ENCODE peak calls at places on chromosomes 5 and 9, in eight cellular contexts. B is suprapubic skin, O is lower lobe of right lung, Q is uterus, F is testis, C is fibroblast of lung, G is mammary epithelial cell, T is stomach. S is an unnamed sample.

GRCh38 chr9:75482566-75482965 is 394.3 kb downstream of the OSTF1 start:
- DNase-seq in G (no peak), C (no peak), Q (no peak), O (no peak), B (no peak), F (no peak), T (no peak), S (no peak)

GRCh38 chr5:10539685-10539998 is 24.2 kb upstream of the ANKRD33B start:
- DNase-seq in Q (no peak), T (no peak), F (no peak), G (no peak), C (peak; percentile 49), B (no peak), O (no peak), S (no peak)

GRCh38 chr9:97768731-97769130 is 71.6 kb upstream of the XPA start:
- DNase-seq in C (peak; percentile 64), F (no peak), T (no peak), O (no peak), Q (no peak), B (no peak), G (peak; percentile 31), S (no peak)

GRCh38 chr9:95757026-95757425 is 118.5 kb upstream of the ERCC6L2 start:
- DNase-seq in C (peak; percentile 85), Q (no peak), O (no peak), B (no peak), T (no peak), G (peak; percentile 41), F (no peak), S (no peak)

GRCh38 chr9:15277400-15278137 is 29.4 kb downstream of the TTC39B start:
- DNase-seq in C (peak; percentile 22), B (no peak), G (peak; percentile 22), O (no peak), T (no peak), Q (no peak), F (no peak), S (no peak)

GRCh38 chr5:57738787-57739186 is 256.2 kb upstream of the ACTBL2 start:
- DNase-seq in T (no peak), O (no peak), G (no peak), F (no peak), Q (no peak), C (no peak), B (no peak), S (no peak)

GRCh38 chr9:14653511-14653910 is 39.7 kb downstream of the ZDHHC21 start:
- DNase-seq in C (no peak), F (no peak), O (no peak), B (no peak), Q (no peak), G (no peak), T (no peak), S (no peak)

GRCh38 chr5:34762321-34762871 is 76.6 kb upstream of the TTC23L start:
- DNase-seq in C (peak; percentile 92), B (no peak), O (no peak), Q (peak; percentile 78), F (peak; percentile 57), T (no peak), G (no peak), S (no peak)

GRCh38 chr5:22918511-22918910 is 65.4 kb upstream of the CDH12 start:
- DNase-seq in B (no peak), O (no peak), G (no peak), T (no peak), C (no peak), F (no peak), Q (no peak), S (no peak)

GRCh38 chr5:111548312-111548930 is 36.1 kb upstream of the STARD4 start:
- DNase-seq in T (no peak), F (no peak), G (no peak), Q (no peak), B (no peak), C (no peak), O (no peak), S (no peak)

GRCh38 chr5:93899026-93899600 is 157.7 kb upstream of the POU5F2 start:
- DNase-seq in F (no peak), C (no peak), T (no peak), O (no peak), B (no peak), Q (no peak), G (no peak), S (no peak)

GRCh38 chr9:995776-996175 is 19.3 kb downstream of the DMRT3 start:
- DNase-seq in C (peak; percentile 69), O (no peak), B (no peak), G (peak; percentile 15), Q (no peak), T (no peak), F (no peak), S (no peak)

GRCh38 chr9:37650873-37651768 is at the start of gene FRMPD1:
- DNase-seq in G (peak; percentile 58), F (peak; percentile 62), O (peak; percentile 78), C (peak; percentile 36), T (peak; percentile 73), B (no peak), Q (no peak), S (peak; percentile 89)

GRCh38 chr9:37220971-37221370 is 100.6 kb downstream of the ZCCHC7 start:
- DNase-seq in B (no peak), Q (no peak), F (no peak), G (no peak), C (peak; percentile 75), T (no peak), O (no peak), S (no peak)

GRCh38 chr9:128713411-128713780 is 10.5 kb downstream of the ZDHHC12 start:
- DNase-seq in B (peak; percentile 41), G (no peak), C (no peak), Q (no peak), F (no peak), T (no peak), O (no peak), S (peak; percentile 3)

GRCh38 chr9:119349548-119349947 is 19.7 kb downstream of the BRINP1 start:
- DNase-seq in C (no peak), O (no peak), B (no peak), G (no peak), F (no peak), T (no peak), Q (no peak), S (no peak)
- TF ChIP-seq CTCF in C (no peak), O (no peak), B (no peak), G (no peak), F (no peak), T (no peak), Q (no peak), S (no peak)

GRCh38 chr9:134325096-134325812 is 1.0 kb upstream of the RXRA start:
- DNase-seq in C (peak; percentile 55), G (peak; percentile 74), O (peak; percentile 77), Q (peak; percentile 58), B (peak; percentile 87), T (peak; percentile 68), F (peak; percentile 58), S (no peak)

GRCh38 chr9:134322781-134323241 is 3.4 kb upstream of the RXRA start:
- DNase-seq in B (peak; percentile 60), Q (no peak), O (peak; percentile 31), F (no peak), G (no peak), C (no peak), T (no peak), S (no peak)

GRCh38 chr9:134323741-134324358 is 2.4 kb upstream of the RXRA start:
- DNase-seq in F (peak; percentile 67), G (peak; percentile 93), B (peak; percentile 70), Q (no peak), T (peak; percentile 84), C (peak; percentile 75), O (peak; percentile 83), S (no peak)

GRCh38 chr9:134325813-134326753 is at the start of gene RXRA:
- DNase-seq in T (peak; percentile 90), O (peak; percentile 90), G (peak; percentile 77), F (peak; percentile 84), C (peak; percentile 88), B (peak; percentile 87), Q (peak; percentile 85), S (peak; percentile 88)

GRCh38 chr9:134324359-134325095 is 1.7 kb upstream of the RXRA start:
- DNase-seq in T (no peak), O (peak; percentile 50), C (peak; percentile 54), F (no peak), G (no peak), B (peak; percentile 66), Q (no peak), S (no peak)
- H3K4me3 ChIP-seq in T (peak overlapping the region; percentile 68), O (peak overlapping the region; percentile 86), C (no peak overlapping the region), F (peak overlapping the region; percentile 74), G (no peak overlapping the region), B (peak overlapping the region; percentile 79), Q (no peak overlapping the region), S (no peak overlapping the region)

GRCh38 chr5:107242861-107243579 is 427.7 kb downstream of the EFNA5 start:
- DNase-seq in G (no peak), B (no peak), C (no peak), O (no peak), T (no peak), F (no peak), Q (no peak), S (no peak)
- H3K36me3 ChIP-seq in G (no peaks in the 10 kb centered on the region), B (no peaks in the 10 kb centered on the region), C (no peaks in the 10 kb centered on the region), O (no peaks in the 10 kb centered on the region), T (no peaks in the 10 kb centered on the region), F (no peaks in the 10 kb centered on the region), Q (no peaks in the 10 kb centered on the region), S (no peaks in the 10 kb centered on the region)

DNA sequence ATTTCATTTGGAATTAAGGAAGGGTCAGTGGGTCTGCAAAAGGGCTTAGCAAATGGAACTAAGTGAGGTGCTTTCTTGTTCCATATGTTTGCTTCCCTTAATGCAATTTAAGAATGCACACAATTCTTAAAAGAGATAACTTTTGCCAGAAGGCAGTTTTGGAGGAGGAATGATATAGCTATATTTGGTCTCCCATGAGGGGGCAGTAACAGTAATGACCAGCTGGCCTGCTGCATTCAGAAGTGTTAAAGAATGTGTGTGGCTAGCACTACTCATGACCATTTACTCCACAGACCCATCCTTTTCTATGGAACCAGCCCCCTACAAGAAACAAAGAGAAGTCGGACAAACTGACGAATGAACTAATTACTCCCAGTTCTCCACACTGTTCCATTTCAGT is 638.9 kb downstream of the RAB3C start:
- DNase-seq in Q (no peak), F (no peak), T (no peak), B (no peak), G (no peak), C (no peak), O (no peak), S (no peak)
- TF ChIP-seq CTCF in Q (no peak), F (no peak), T (no peak), B (no peak), G (no peak), C (no peak), O (no peak), S (peak; percentile 26)

GRCh38 chr5:95759005-95759404 is 27.9 kb downstream of the RHOBTB3 start:
- DNase-seq in T (no peak), F (no peak), Q (no peak), C (no peak), B (no peak), O (no peak), G (no peak), S (no peak)

GRCh38 chr5:95762681-95763041 is 31.5 kb downstream of the RHOBTB3 start:
- DNase-seq in C (no peak), B (no peak), Q (no peak), O (no peak), G (no peak), F (no peak), T (no peak), S (no peak)

GRCh38 chr5:95759634-95760033 is 28.5 kb downstream of the RHOBTB3 start:
- DNase-seq in Q (no peak), G (no peak), B (no peak), F (no peak), O (no peak), T (no peak), C (peak; percentile 79), S (no peak)

GRCh38 chr5:95761771-95762680 is 30.9 kb downstream of the RHOBTB3 start:
- DNase-seq in B (no peak), O (no peak), G (no peak), T (no peak), C (peak; percentile 95), F (no peak), Q (no peak), S (peak; percentile 65)

GRCh38 chr5:95760291-95761191 is 29.4 kb downstream of the RHOBTB3 start:
- DNase-seq in C (peak; percentile 100), T (no peak), Q (no peak), G (peak; percentile 65), B (no peak), F (no peak), O (no peak), S (no peak)
- H3K4me3 ChIP-seq in C (peak overlapping the region; percentile 30), T (no peak overlapping the region), Q (no peak overlapping the region), G (peak overlapping the region; percentile 47), B (peak overlapping the region; percentile 20), F (no peak overlapping the region), O (peak overlapping the region; percentile 22), S (no peak overlapping the region)